ENCODE peak calls at places on chromosomes 4 and X, in eight cellular contexts. U is AG04450, R is mesenchymal stem cell, A is epithelial cell of esophagus, L is dorsolateral prefrontal cortex, V is Panc1, D is esophagus squamous epithelium, Z is left ventricle myocardium inferior. Q is an unnamed sample.

GRCh38 chr4:143186634-143187033 is 1.9 kb downstream of the USP38 start:
- DNase-seq in U (no peak), R (no peak), A (peak), L (no peak), V (no peak), D (no peak), Z (no peak), Q (no peak)

GRCh38 chr4:32318926-32319325 is 1598.8 kb downstream of the PCDH7 start:
- DNase-seq in U (no peak), R (no peak), A (no peak), L (no peak), V (no peak), D (no peak), Z (no peak), Q (no peak)

GRCh38 chr4:80388284-80388607 is 52.7 kb downstream of the CFAP299 start:
- DNase-seq in U (no peak), R (no peak), A (no peak), L (no peak), V (no peak), D (no peak), Z (no peak), Q (no peak)

GRCh38 chrX:94936722-94937121 is 1262.7 kb downstream of the FAM133A start:
- DNase-seq in U (no peak), R (no peak), A (no peak), L (no peak), V (no peak), D (no peak), Z (no peak), Q (no peak)

GRCh38 chr4:10582059-10582686 is 102.4 kb downstream of the CLNK start:
- DNase-seq in U (peak), R (peak), A (peak), L (peak), V (peak), D (no peak), Z (no peak), Q (no peak)

GRCh38 chr4:112270643-112271484 is 14.8 kb downstream of the TIFA start:
- DNase-seq in U (peak), R (peak), A (peak), L (no peak), V (peak), D (no peak), Z (no peak), Q (peak)

GRCh38 chr4:2036327-2036726 is 22.8 kb upstream of the NAT8L start:
- DNase-seq in U (no peak), R (no peak), A (no peak), L (no peak), V (no peak), D (no peak), Z (no peak), Q (no peak)

GRCh38 chrX:87727615-87728014 is 210.0 kb downstream of the KLHL4 start:
- DNase-seq in U (no peak), R (no peak), A (no peak), L (no peak), V (no peak), D (no peak), Z (no peak), Q (no peak)

GRCh38 chr4:128835498-128836222 is 26.2 kb downstream of the JADE1 start:
- DNase-seq in U (no peak), R (no peak), A (no peak), L (peak), V (no peak), D (no peak), Z (peak), Q (no peak)

GRCh38 chrX:148271263-148271662 is 229.2 kb upstream of the AFF2 start:
- DNase-seq in U (no peak), R (no peak), A (no peak), L (no peak), V (no peak), D (no peak), Z (no peak), Q (no peak)

GRCh38 chrX:51836823-51837222 is 56.6 kb upstream of the MAGED1 start:
- DNase-seq in U (no peak), R (no peak), A (no peak), L (no peak), V (no peak), D (no peak), Z (no peak), Q (no peak)

GRCh38 chr4:118947095-118947494 is 58.4 kb downstream of the SYNPO2 start:
- DNase-seq in U (no peak), R (no peak), A (peak), L (no peak), V (no peak), D (no peak), Z (no peak), Q (no peak)

GRCh38 chr4:122152699-122153328 is 683 bp downstream of the BLTP1 start:
- DNase-seq in U (no peak), R (peak), A (peak), L (peak), V (no peak), D (no peak), Z (peak), Q (peak)

GRCh38 chrX:16882702-16883486 is 12.7 kb upstream of the RBBP7 start:
- DNase-seq in U (no peak), R (peak), A (peak), L (peak), V (no peak), D (peak), Z (peak), Q (no peak)

GRCh38 chr4:788006-788635 is 37.8 kb downstream of the CPLX1 start:
- DNase-seq in U (no peak), R (no peak), A (no peak), L (peak), V (no peak), D (no peak), Z (no peak), Q (no peak)

GRCh38 chrX:10090319-10090718 is 66.5 kb upstream of the CLCN4 start:
- DNase-seq in U (no peak), R (peak), A (no peak), L (no peak), V (no peak), D (no peak), Z (no peak), Q (no peak)

GRCh38 chr4:183335369-183335940 is 13.2 kb upstream of the CLDN24 start:
- DNase-seq in U (peak), R (peak), A (peak), L (no peak), V (no peak), D (no peak), Z (no peak), Q (peak)

GRCh38 chr4:25861951-25862410 is 807 bp downstream of the SEL1L3 start:
- DNase-seq in U (no peak), R (peak), A (peak), L (no peak), V (no peak), D (no peak), Z (peak), Q (no peak)

GRCh38 chr4:113636438-113636818 is 125.1 kb downstream of the CAMK2D start:
- DNase-seq in U (no peak), R (no peak), A (no peak), L (no peak), V (no peak), D (no peak), Z (no peak), Q (no peak)

GRCh38 chr4:4289055-4289454 is 899 bp downstream of the LYAR start:
- DNase-seq in U (no peak), R (no peak), A (peak), L (no peak), V (no peak), D (no peak), Z (no peak), Q (no peak)

GRCh38 chr4:37549003-37549402 is 137.2 kb downstream of the RELL1 start:
- DNase-seq in U (no peak), R (peak), A (peak), L (no peak), V (no peak), D (no peak), Z (no peak), Q (peak)

GRCh38 chrX:37912286-37912685 is 64.9 kb upstream of the DYNLT3 start:
- DNase-seq in U (no peak), R (peak), A (peak), L (no peak), V (no peak), D (no peak), Z (no peak), Q (no peak)

GRCh38 chrX:112799425-112799824 is 41.2 kb downstream of the AMOT start:
- DNase-seq in U (no peak), R (no peak), A (no peak), L (no peak), V (no peak), D (no peak), Z (no peak), Q (no peak)

GRCh38 chr4:102525099-102525498 is 23.9 kb downstream of the NFKB1 start:
- DNase-seq in U (no peak), R (peak), A (peak), L (no peak), V (no peak), D (no peak), Z (no peak), Q (peak)

GRCh38 chrX:21933077-21933476 is 7.4 kb upstream of the SMS start:
- DNase-seq in U (no peak), R (no peak), A (no peak), L (no peak), V (no peak), D (no peak), Z (no peak), Q (no peak)

GRCh38 chr4:19155568-19155967 is 1096.1 kb upstream of the SLIT2 start:
- DNase-seq in U (no peak), R (no peak), A (no peak), L (no peak), V (no peak), D (no peak), Z (no peak), Q (no peak)

GRCh38 chr4:186348433-186348832 is 82.4 kb downstream of the F11 start:
- DNase-seq in U (no peak), R (no peak), A (no peak), L (no peak), V (no peak), D (no peak), Z (no peak), Q (no peak)

GRCh38 chr4:85793256-85793655 is 318.3 kb downstream of the ARHGAP24 start:
- DNase-seq in U (no peak), R (peak), A (no peak), L (no peak), V (no peak), D (no peak), Z (no peak), Q (no peak)

GRCh38 chr4:85792576-85792975 is 317.6 kb downstream of the ARHGAP24 start:
- DNase-seq in U (no peak), R (peak), A (no peak), L (no peak), V (no peak), D (no peak), Z (no peak), Q (no peak)

GRCh38 chr4:85803846-85804245 is 328.9 kb downstream of the ARHGAP24 start:
- DNase-seq in U (no peak), R (no peak), A (no peak), L (no peak), V (no peak), D (no peak), Z (no peak), Q (no peak)

GRCh38 chr4:85798011-85798770 is 323.2 kb downstream of the ARHGAP24 start:
- DNase-seq in U (no peak), R (no peak), A (peak), L (no peak), V (no peak), D (no peak), Z (no peak), Q (no peak)
- H3K4me3 ChIP-seq in U (no peak), R (no peak), A (no peak), L (no peak), V (no peak), D (no peak), Z (no peak), Q (no peak)

GRCh38 chr4:66571145-66571544 is 900.9 kb upstream of the EPHA5 start:
- DNase-seq in U (no peak), R (no peak), A (no peak), L (no peak), V (no peak), D (no peak), Z (no peak), Q (no peak)
- H3K4me3 ChIP-seq in U (no peak), R (no peak), A (no peak), L (no peak), V (no peak), D (no peak), Z (no peak), Q (no peak)

DNA sequence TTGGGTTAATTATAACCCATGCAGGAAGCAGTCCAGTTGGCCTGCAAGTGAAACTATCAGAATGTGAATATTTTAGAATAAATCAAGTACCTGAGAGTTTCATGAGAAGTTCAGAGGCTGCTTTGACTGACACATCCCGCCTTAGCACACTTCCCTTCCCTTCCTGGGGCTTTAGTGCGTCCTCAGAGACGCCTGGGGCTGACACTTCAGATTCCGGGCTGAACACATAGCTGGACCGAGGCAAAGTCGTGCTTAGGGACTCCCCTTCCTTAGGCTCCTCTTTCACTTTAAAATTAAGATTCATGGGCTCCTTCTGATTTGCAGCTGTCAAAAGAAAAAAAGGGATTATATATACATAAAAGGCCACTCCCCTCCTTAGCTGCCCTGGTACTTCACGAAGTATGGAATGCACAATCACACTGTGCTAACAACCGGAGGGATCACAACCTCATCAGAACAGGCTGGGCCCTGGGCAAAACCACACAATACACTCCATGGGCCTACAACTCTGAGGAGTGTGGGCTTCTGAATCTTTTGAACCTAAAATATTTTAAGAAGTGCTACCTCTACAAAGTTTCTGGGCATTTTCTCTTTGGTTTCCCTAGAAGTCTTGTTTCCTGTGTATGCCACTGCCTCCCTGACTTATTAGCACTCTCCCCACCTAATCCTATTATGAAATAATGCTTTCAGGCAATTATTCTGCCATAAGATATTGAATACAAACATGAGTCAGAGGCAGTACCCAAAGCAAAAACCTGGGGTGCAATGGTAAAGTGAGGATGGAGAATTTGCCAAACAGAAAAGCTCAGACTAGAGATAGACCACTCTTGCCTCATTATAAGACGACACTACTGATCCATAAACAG is 68.2 kb downstream of the ZNF827 start:
- DNase-seq in U (no peak), R (no peak), A (peak), L (no peak), V (no peak), D (no peak), Z (no peak), Q (no peak)
- H3K4me3 ChIP-seq in U (no peak), R (no peak), A (no peak), L (no peak), V (no peak), D (no peak), Z (no peak), Q (no peak)

DNA sequence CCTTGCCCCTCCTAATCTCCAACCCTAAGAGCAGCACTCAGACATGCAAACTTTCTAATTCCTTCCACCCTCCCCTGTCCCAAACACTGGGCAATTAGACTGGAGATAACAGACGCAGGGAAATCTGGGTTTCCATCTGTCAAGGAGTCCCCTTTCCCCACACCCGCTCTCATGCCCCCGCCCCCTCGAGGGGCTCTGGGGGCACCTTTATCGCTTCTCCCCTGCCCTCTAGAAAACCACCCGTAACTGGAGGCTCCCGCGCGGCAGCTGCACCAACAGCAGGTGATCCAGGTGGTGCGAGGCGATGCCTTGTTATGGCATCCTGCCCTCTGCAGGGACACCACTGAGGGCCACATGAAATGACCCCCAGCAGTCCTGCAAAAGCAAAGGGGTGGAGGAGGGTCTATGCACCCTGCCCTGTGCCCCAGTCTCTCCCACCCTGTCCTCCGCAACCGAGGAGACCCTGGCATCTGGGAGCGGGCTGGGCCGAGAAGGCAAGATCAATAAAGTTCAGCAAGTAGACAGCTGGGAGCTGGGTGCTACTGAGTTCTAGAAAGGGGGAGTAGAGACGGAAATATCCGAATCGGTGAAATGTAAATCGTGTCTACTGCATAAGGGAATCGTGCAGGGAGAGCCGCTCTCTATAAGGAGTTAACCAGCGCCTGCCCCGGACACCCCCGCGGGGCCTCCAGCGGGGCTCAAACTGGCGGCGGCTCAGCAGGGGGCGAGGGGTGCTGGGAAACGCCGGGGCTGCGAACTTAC is 1.6 kb downstream of the KCTD8 start:
- DNase-seq in U (no peak), R (no peak), A (no peak), L (peak), V (no peak), D (no peak), Z (no peak), Q (no peak)
- H3K4me3 ChIP-seq in U (no peak), R (no peak), A (no peak), L (peak), V (no peak), D (peak), Z (peak), Q (peak)

GRCh38 chrX:48826876-48827653 is 752 bp downstream of the ERAS start:
- DNase-seq in U (no peak), R (no peak), A (no peak), L (no peak), V (no peak), D (no peak), Z (no peak), Q (no peak)
- H3K4me3 ChIP-seq in U (no peak), R (no peak), A (no peak), L (no peak), V (no peak), D (no peak), Z (no peak), Q (no peak)

DNA sequence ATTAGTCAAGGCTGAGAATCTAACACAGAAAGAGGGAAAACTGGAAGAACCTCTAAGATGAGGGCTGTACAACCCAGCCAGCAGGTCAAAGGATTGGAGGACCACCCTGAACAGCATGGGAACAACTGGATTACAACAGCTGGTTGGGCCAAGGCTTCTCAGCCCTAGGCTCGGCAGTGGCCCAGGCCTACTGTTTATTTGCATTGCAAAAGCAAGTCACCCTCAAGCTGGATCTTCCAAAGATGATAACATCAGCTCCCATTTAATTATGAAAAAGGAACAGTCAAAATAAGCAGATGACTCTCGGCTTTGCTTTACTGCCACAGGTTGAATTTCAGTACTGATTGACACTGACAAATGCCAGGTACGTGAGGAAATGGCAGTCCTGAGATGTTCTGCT is 61.8 kb downstream of the GPC3 start:
- DNase-seq in U (no peak), R (no peak), A (no peak), L (no peak), V (no peak), D (no peak), Z (no peak), Q (no peak)
- H3K4me3 ChIP-seq in U (no peak), R (no peak), A (no peak), L (no peak), V (no peak), D (no peak), Z (no peak), Q (no peak)

GRCh38 chr4:91795947-91796346 is 507.8 kb upstream of the GRID2 start:
- DNase-seq in U (no peak), R (no peak), A (no peak), L (no peak), V (no peak), D (no peak), Z (no peak), Q (no peak)
- H3K4me3 ChIP-seq in U (no peak), R (no peak), A (no peak), L (no peak), V (no peak), D (no peak), Z (no peak), Q (no peak)

GRCh38 chrX:110108381-110108796 is 105.5 kb downstream of the TMEM164 start:
- DNase-seq in U (no peak), R (peak), A (peak), L (no peak), V (no peak), D (no peak), Z (no peak), Q (peak)
- H3K4me3 ChIP-seq in U (no peak), R (no peak), A (no peak), L (no peak), V (no peak), D (no peak), Z (no peak), Q (no peak)

Q was measured in skeletal muscle cell.